ENCODE peak calls at places on chromosome 22, in six cellular contexts. One of them, this sample, is unnamed. For H3K4me1, the result is how much of the 10 kb centered on the place peaks cover.

GRCh38 chr22:25404556-25404922 is 159.9 kb upstream of the GRK3 start:
- DNase-seq in gastrocnemius medialis: no peak
- DNase-seq in body of pancreas: no peak
- DNase-seq in tibial nerve: no peak
- DNase-seq in fibroblast of lung: no peak
- DNase-seq in ovary: peak
- DNase-seq in this sample: no peak

GRCh38 chr22:41682033-41682807 is 6.4 kb downstream of the SNU13 start:
- DNase-seq in ovary: peak
- DNase-seq in tibial nerve: peak
- DNase-seq in fibroblast of lung: peak
- DNase-seq in gastrocnemius medialis: peak
- DNase-seq in body of pancreas: peak
- DNase-seq in this sample: peak

GRCh38 chr22:50532353-50532700 is 2.5 kb upstream of the TYMP start:
- DNase-seq in body of pancreas: no peak
- DNase-seq in tibial nerve: no peak
- DNase-seq in ovary: no peak
- DNase-seq in gastrocnemius medialis: no peak
- DNase-seq in fibroblast of lung: no peak
- DNase-seq in this sample: no peak

GRCh38 chr22:35731321-35731720 is 13.6 kb downstream of the APOL5 start:
- DNase-seq in ovary: no peak
- DNase-seq in gastrocnemius medialis: no peak
- DNase-seq in tibial nerve: no peak
- DNase-seq in fibroblast of lung: no peak
- DNase-seq in body of pancreas: no peak
- DNase-seq in this sample: no peak

GRCh38 chr22:17370036-17370765 is 941 bp downstream of the CECR2 start:
- DNase-seq in fibroblast of lung: peak
- DNase-seq in body of pancreas: peak
- DNase-seq in gastrocnemius medialis: no peak
- DNase-seq in ovary: peak
- DNase-seq in tibial nerve: no peak
- DNase-seq in this sample: no peak

GRCh38 chr22:43173976-43174720 is 12.8 kb downstream of the TTLL12 start:
- DNase-seq in body of pancreas: no peak
- DNase-seq in gastrocnemius medialis: no peak
- DNase-seq in tibial nerve: no peak
- DNase-seq in ovary: no peak
- DNase-seq in fibroblast of lung: no peak
- DNase-seq in this sample: no peak

GRCh38 chr22:37018815-37019308 is 385 bp downstream of the TST start:
- DNase-seq in fibroblast of lung: peak
- DNase-seq in gastrocnemius medialis: peak
- DNase-seq in ovary: peak
- DNase-seq in body of pancreas: peak
- DNase-seq in tibial nerve: peak
- DNase-seq in this sample: peak

GRCh38 chr22:38927033-38927789 is 30.2 kb upstream of the APOBEC3A start:
- DNase-seq in body of pancreas: peak
- DNase-seq in ovary: peak
- DNase-seq in gastrocnemius medialis: peak
- DNase-seq in fibroblast of lung: peak
- DNase-seq in tibial nerve: peak
- DNase-seq in this sample: peak

GRCh38 chr22:39117585-39118191 is 20.6 kb downstream of the APOBEC3H start:
- DNase-seq in gastrocnemius medialis: no peak
- DNase-seq in tibial nerve: peak
- DNase-seq in ovary: no peak
- DNase-seq in fibroblast of lung: peak
- DNase-seq in body of pancreas: peak
- DNase-seq in this sample: no peak

GRCh38 chr22:47859891-47860290 is 1097.4 kb downstream of the TBC1D22A start:
- DNase-seq in body of pancreas: no peak
- DNase-seq in ovary: no peak
- DNase-seq in fibroblast of lung: no peak
- DNase-seq in tibial nerve: no peak
- DNase-seq in gastrocnemius medialis: no peak
- DNase-seq in this sample: no peak

GRCh38 chr22:26479043-26479791 is 4.4 kb downstream of the HPS4 start:
- DNase-seq in tibial nerve: no peak
- DNase-seq in ovary: no peak
- DNase-seq in body of pancreas: no peak
- DNase-seq in gastrocnemius medialis: no peak
- DNase-seq in fibroblast of lung: no peak
- DNase-seq in this sample: no peak

GRCh38 chr22:50049299-50050195 is 8.6 kb downstream of the TTLL8 start:
- DNase-seq in body of pancreas: no peak
- DNase-seq in fibroblast of lung: no peak
- DNase-seq in gastrocnemius medialis: no peak
- DNase-seq in ovary: no peak
- DNase-seq in tibial nerve: no peak
- DNase-seq in this sample: no peak

GRCh38 chr22:49322231-49322630 is 505.4 kb downstream of the BRD1 start:
- DNase-seq in fibroblast of lung: no peak
- DNase-seq in tibial nerve: no peak
- DNase-seq in gastrocnemius medialis: no peak
- DNase-seq in body of pancreas: no peak
- DNase-seq in ovary: no peak
- DNase-seq in this sample: peak

GRCh38 chr22:26401726-26402125 is 27.3 kb upstream of the ASPHD2 start:
- DNase-seq in fibroblast of lung: no peak
- DNase-seq in ovary: no peak
- DNase-seq in body of pancreas: no peak
- DNase-seq in gastrocnemius medialis: no peak
- DNase-seq in tibial nerve: no peak
- DNase-seq in this sample: no peak

DNA sequence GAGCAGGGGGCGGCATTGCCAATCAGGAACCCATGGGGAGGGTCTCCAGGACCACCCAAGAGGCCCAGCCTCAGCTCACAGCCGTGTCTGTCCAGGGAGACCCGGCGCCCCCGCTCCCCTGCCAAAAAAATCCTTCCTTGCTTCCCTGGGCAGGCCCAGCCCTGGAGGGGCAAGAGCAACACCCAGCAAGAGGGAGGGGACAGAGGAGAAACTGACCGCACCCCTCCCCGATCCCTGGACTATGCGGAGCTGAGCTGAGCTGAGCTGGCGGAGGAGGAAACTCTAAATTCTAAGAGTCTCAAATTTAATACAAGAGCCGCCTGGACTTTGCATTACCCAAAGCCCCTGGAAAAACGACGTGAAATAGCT is 52.0 kb upstream of the SHISAL1 start:
- DNase-seq in gastrocnemius medialis: no peak
- DNase-seq in ovary: no peak
- DNase-seq in fibroblast of lung: no peak
- DNase-seq in body of pancreas: no peak
- DNase-seq in tibial nerve: no peak
- DNase-seq in this sample: peak
- H3K4me1 ChIP-seq in gastrocnemius medialis: under half
- H3K4me1 ChIP-seq in ovary: under half
- H3K4me1 ChIP-seq in fibroblast of lung: under half
- H3K4me1 ChIP-seq in body of pancreas: under half
- H3K4me1 ChIP-seq in tibial nerve: under half
- H3K4me1 ChIP-seq in this sample: half or more

DNA sequence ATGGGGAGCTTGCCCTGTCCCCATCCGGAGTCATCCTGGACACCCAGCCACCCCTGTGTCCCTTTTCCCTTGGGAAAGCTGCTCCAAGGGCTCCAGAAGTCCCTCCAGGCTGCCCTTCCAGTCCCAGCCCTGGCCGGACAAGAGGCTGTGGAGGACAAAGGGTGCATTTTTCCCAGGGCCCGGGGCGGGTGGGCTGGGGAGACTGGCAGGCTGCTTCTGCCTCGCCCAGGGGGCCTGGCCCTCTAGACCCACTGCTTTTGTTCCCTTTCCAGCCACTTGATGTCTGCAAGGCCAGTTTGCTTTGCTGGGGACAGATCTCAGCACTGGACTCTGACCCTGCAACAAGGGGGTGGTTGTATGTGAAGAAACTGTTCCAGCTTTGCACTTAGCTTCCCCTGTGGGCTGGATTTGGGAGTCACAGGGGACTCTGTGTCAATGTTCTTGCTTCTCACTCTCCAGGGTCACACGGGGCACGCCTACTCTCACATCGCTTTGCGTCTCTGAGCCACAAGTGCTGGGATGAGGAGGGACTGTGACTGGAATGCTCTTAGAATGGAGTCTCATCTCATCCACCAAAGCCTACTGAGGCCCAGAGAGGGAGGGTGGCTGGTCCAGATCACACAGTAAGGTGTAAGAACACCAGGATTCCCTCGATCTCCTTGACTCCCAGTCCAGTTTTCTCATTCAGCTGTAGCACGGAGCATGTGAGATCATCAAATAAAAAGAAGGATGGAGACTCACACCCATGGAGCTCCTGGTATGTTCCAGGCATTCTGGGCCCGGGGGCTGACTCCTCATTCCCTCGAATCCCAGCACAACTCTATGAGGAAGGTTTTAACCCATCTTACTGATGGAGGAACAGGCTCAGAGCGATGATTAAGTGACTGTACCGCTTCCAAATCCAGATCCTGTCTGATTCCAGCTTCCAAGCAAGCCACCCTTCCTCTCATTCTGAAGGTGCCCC is 59.9 kb downstream of the FBXO7 start:
- DNase-seq in tibial nerve: no peak
- DNase-seq in fibroblast of lung: no peak
- DNase-seq in gastrocnemius medialis: no peak
- DNase-seq in body of pancreas: peak
- DNase-seq in ovary: no peak
- DNase-seq in this sample: no peak
- H3K4me1 ChIP-seq in tibial nerve: half or more
- H3K4me1 ChIP-seq in fibroblast of lung: under half
- H3K4me1 ChIP-seq in gastrocnemius medialis: under half
- H3K4me1 ChIP-seq in body of pancreas: under half
- H3K4me1 ChIP-seq in ovary: under half
- H3K4me1 ChIP-seq in this sample: under half

GRCh38 chr22:22556578-22556977 is 2.5 kb downstream of the PRAME start:
- DNase-seq in body of pancreas: no peak
- DNase-seq in tibial nerve: no peak
- DNase-seq in gastrocnemius medialis: no peak
- DNase-seq in ovary: no peak
- DNase-seq in fibroblast of lung: no peak
- DNase-seq in this sample: no peak
- H3K4me1 ChIP-seq in body of pancreas: under half
- H3K4me1 ChIP-seq in tibial nerve: under half
- H3K4me1 ChIP-seq in gastrocnemius medialis: under half
- H3K4me1 ChIP-seq in ovary: under half
- H3K4me1 ChIP-seq in fibroblast of lung: under half
- H3K4me1 ChIP-seq in this sample: under half

GRCh38 chr22:46055851-46056168 is 78.8 kb upstream of the WNT7B start:
- DNase-seq in gastrocnemius medialis: no peak
- DNase-seq in tibial nerve: no peak
- DNase-seq in ovary: no peak
- DNase-seq in body of pancreas: no peak
- DNase-seq in fibroblast of lung: no peak
- DNase-seq in this sample: no peak

GRCh38 chr22:46055176-46055850 is 78.4 kb upstream of the WNT7B start:
- DNase-seq in gastrocnemius medialis: no peak
- DNase-seq in body of pancreas: peak
- DNase-seq in fibroblast of lung: no peak
- DNase-seq in tibial nerve: no peak
- DNase-seq in ovary: peak
- DNase-seq in this sample: no peak

GRCh38 chr22:46053563-46054090 is 76.7 kb upstream of the WNT7B start:
- DNase-seq in gastrocnemius medialis: no peak
- DNase-seq in tibial nerve: no peak
- DNase-seq in body of pancreas: peak
- DNase-seq in fibroblast of lung: peak
- DNase-seq in ovary: peak
- DNase-seq in this sample: no peak

GRCh38 chr22:46054091-46054877 is 77.3 kb upstream of the WNT7B start:
- DNase-seq in gastrocnemius medialis: no peak
- DNase-seq in tibial nerve: no peak
- DNase-seq in ovary: peak
- DNase-seq in fibroblast of lung: peak
- DNase-seq in body of pancreas: peak
- DNase-seq in this sample: no peak

DNA sequence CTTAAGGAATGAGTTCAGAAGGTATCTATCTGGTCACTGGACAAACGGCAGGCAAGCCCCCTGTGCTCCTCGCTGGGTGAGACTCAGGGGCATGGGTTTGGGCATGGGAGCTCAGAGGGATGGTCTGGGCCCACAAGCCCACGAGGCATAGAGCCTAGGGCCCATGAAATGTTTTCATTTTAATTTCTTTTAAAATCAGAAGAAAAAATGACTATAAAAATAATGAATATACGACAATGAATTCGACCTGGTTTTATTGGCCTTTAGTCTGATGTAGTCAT is 77.9 kb upstream of the WNT7B start:
- DNase-seq in fibroblast of lung: no peak
- DNase-seq in gastrocnemius medialis: no peak
- DNase-seq in tibial nerve: no peak
- DNase-seq in ovary: no peak
- DNase-seq in body of pancreas: peak
- DNase-seq in this sample: no peak
- H3K4me1 ChIP-seq in fibroblast of lung: under half
- H3K4me1 ChIP-seq in gastrocnemius medialis: half or more
- H3K4me1 ChIP-seq in tibial nerve: half or more
- H3K4me1 ChIP-seq in ovary: under half
- H3K4me1 ChIP-seq in body of pancreas: half or more
- H3K4me1 ChIP-seq in this sample: under half

GRCh38 chr22:27784099-27784446 is 17.5 kb downstream of the MN1 start:
- DNase-seq in fibroblast of lung: no peak
- DNase-seq in body of pancreas: no peak
- DNase-seq in tibial nerve: no peak
- DNase-seq in ovary: no peak
- DNase-seq in gastrocnemius medialis: no peak
- DNase-seq in this sample: no peak
- H3K4me1 ChIP-seq in fibroblast of lung: under half
- H3K4me1 ChIP-seq in body of pancreas: under half
- H3K4me1 ChIP-seq in tibial nerve: under half
- H3K4me1 ChIP-seq in ovary: under half
- H3K4me1 ChIP-seq in gastrocnemius medialis: half or more
- H3K4me1 ChIP-seq in this sample: under half

This sample was measured in right atrium auricular region.